ENCODE peak calls at places on chromosome 19, in four cellular contexts. One of them, this sample, is unnamed.

GRCh38 chr19:42275103-42275502 is 6.1 kb downstream of the CIC start:
- DNase-seq in H1: no peak
- DNase-seq in HepG2: no peak
- DNase-seq in K562: no peak
- DNase-seq in this sample: no peak

GRCh38 chr19:54551293-54551692 is 22.3 kb upstream of the LILRA2 start:
- DNase-seq in H1: no peak
- DNase-seq in HepG2: no peak
- DNase-seq in K562: no peak
- DNase-seq in this sample: no peak

GRCh38 chr19:518292-519231 is 11.3 kb downstream of the TPGS1 start:
- DNase-seq in H1: no peak
- DNase-seq in HepG2: no peak
- DNase-seq in K562: peak
- DNase-seq in this sample: no peak

GRCh38 chr19:53055117-53055516 is 10.6 kb downstream of the ERVV-2 start:
- DNase-seq in H1: no peak
- DNase-seq in HepG2: peak
- DNase-seq in K562: no peak
- DNase-seq in this sample: no peak

GRCh38 chr19:13668964-13669363 is 95.4 kb upstream of the MRI1 start:
- DNase-seq in H1: no peak
- DNase-seq in HepG2: no peak
- DNase-seq in K562: no peak
- DNase-seq in this sample: no peak

GRCh38 chr19:16025108-16026101 is 50.9 kb upstream of the TPM4 start:
- DNase-seq in H1: no peak
- DNase-seq in HepG2: peak
- DNase-seq in K562: peak
- DNase-seq in this sample: peak

GRCh38 chr19:16458391-16459128 is 13.2 kb downstream of the EPS15L1 start:
- DNase-seq in H1: no peak
- DNase-seq in HepG2: peak
- DNase-seq in K562: no peak
- DNase-seq in this sample: no peak

GRCh38 chr19:6185825-6186193 is 50.3 kb downstream of the ACSBG2 start:
- DNase-seq in H1: no peak
- DNase-seq in HepG2: no peak
- DNase-seq in K562: no peak
- DNase-seq in this sample: no peak

GRCh38 chr19:1313695-1314613 is 28.3 kb downstream of the EFNA2 start:
- DNase-seq in H1: peak
- DNase-seq in HepG2: no peak
- DNase-seq in K562: no peak
- DNase-seq in this sample: no peak

GRCh38 chr19:40466219-40467006 is at the start of gene SPTBN4:
- DNase-seq in H1: no peak
- DNase-seq in HepG2: no peak
- DNase-seq in K562: no peak
- DNase-seq in this sample: no peak

GRCh38 chr19:54674021-54674617 is 11.3 kb downstream of the LILRB4 start:
- DNase-seq in H1: no peak
- DNase-seq in HepG2: peak
- DNase-seq in K562: peak
- DNase-seq in this sample: peak

GRCh38 chr19:7521551-7522071 is 813 bp upstream of the MCOLN1 start:
- DNase-seq in H1: no peak
- DNase-seq in HepG2: no peak
- DNase-seq in K562: no peak
- DNase-seq in this sample: no peak

GRCh38 chr19:12495002-12495802 is 10.6 kb upstream of the ZNF709 start:
- DNase-seq in H1: peak
- DNase-seq in HepG2: peak
- DNase-seq in K562: peak
- DNase-seq in this sample: no peak

GRCh38 chr19:38932425-38933179 is 1.9 kb downstream of the MRPS12 start:
- DNase-seq in H1: no peak
- DNase-seq in HepG2: peak
- DNase-seq in K562: peak
- DNase-seq in this sample: peak

GRCh38 chr19:52138614-52139290 is 986 bp downstream of the ZNF616 start:
- DNase-seq in H1: peak
- DNase-seq in HepG2: peak
- DNase-seq in K562: peak
- DNase-seq in this sample: no peak

GRCh38 chr19:36151144-36152051 is 849 bp downstream of the COX7A1 start:
- DNase-seq in H1: no peak
- DNase-seq in HepG2: no peak
- DNase-seq in K562: peak
- DNase-seq in this sample: no peak

GRCh38 chr19:6800991-6801396 is 28.5 kb downstream of the VAV1 start:
- DNase-seq in H1: no peak
- DNase-seq in HepG2: peak
- DNase-seq in K562: no peak
- DNase-seq in this sample: peak

GRCh38 chr19:41305923-41306322 is 4.0 kb upstream of the CCDC97 start:
- DNase-seq in H1: no peak
- DNase-seq in HepG2: no peak
- DNase-seq in K562: no peak
- DNase-seq in this sample: no peak

GRCh38 chr19:5719274-5719960 is 529 bp downstream of the LONP1 start:
- DNase-seq in H1: no peak
- DNase-seq in HepG2: no peak
- DNase-seq in K562: peak
- DNase-seq in this sample: no peak

GRCh38 chr19:11209892-11210655 is 12.7 kb upstream of the KANK2 start:
- DNase-seq in H1: no peak
- DNase-seq in HepG2: no peak
- DNase-seq in K562: no peak
- DNase-seq in this sample: no peak
- H3K4me2 ChIP-seq in H1: no peak
- H3K4me2 ChIP-seq in HepG2: no peak
- H3K4me2 ChIP-seq in K562: no peak
- H3K4me2 ChIP-seq in this sample: no peak

GRCh38 chr19:49017666-49018351 is 918 bp upstream of the LHB start:
- DNase-seq in H1: no peak
- DNase-seq in HepG2: peak
- DNase-seq in K562: peak
- DNase-seq in this sample: peak

GRCh38 chr19:49017041-49017665 is at the start of gene LHB:
- DNase-seq in H1: no peak
- DNase-seq in HepG2: no peak
- DNase-seq in K562: no peak
- DNase-seq in this sample: no peak

GRCh38 chr19:49020342-49020741 is 3.5 kb upstream of the LHB start:
- DNase-seq in H1: no peak
- DNase-seq in HepG2: no peak
- DNase-seq in K562: no peak
- DNase-seq in this sample: no peak

GRCh38 chr19:49020931-49021895 is 2.9 kb downstream of the CGB3 start:
- DNase-seq in H1: no peak
- DNase-seq in HepG2: peak
- DNase-seq in K562: no peak
- DNase-seq in this sample: no peak

GRCh38 chr19:49019242-49019932 is 2.5 kb upstream of the LHB start:
- DNase-seq in H1: peak
- DNase-seq in HepG2: peak
- DNase-seq in K562: peak
- DNase-seq in this sample: peak
- TF ChIP-seq FOSL1 in H1: no peak
- TF ChIP-seq FOSL1 in HepG2: no peak
- TF ChIP-seq FOSL1 in K562: no peak
- TF ChIP-seq FOSL1 in this sample: no peak

DNA sequence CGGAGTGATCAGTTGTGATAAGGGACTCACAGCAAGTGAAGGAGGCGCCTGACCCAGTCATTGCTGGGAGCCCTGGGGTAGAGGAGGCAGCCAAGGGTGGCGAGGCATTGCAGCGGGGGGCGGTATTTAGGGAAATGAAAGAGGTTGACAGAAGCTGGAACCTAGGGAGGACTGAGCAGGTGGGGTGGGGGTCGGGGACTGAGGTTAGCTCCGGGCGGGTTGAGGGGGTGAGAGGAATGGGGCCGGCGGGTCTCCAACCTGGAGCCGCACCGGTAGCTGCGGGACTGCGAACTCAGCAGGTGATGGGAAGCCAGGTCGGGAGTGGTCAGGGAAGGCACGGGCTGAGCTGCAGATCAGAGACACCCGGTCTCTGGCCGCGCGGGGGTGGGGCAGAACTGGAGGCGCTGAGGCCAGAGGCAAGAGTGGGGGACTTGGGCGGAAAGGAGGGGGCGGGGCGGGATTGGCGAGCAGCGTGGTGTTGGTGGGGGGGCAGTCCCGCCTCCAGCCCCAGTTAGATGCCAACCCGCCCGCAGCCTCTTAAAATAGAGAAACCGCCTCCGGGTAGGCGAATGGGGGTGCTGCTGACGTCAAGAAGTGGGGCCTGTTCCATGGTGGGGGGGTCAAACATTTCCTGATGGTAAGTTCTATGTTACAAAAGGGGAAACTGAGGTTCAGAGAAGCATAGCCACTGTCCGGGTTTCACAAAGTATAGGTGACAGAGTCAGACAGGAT is 1.5 kb downstream of the MAST3 start:
- DNase-seq in H1: no peak
- DNase-seq in HepG2: no peak
- DNase-seq in K562: peak
- DNase-seq in this sample: no peak
- H3K4me2 ChIP-seq in H1: peak
- H3K4me2 ChIP-seq in HepG2: peak
- H3K4me2 ChIP-seq in K562: peak
- H3K4me2 ChIP-seq in this sample: peak

GRCh38 chr19:28492201-28492600 is 720.8 kb downstream of the UQCRFS1 start:
- DNase-seq in H1: no peak
- DNase-seq in HepG2: no peak
- DNase-seq in K562: no peak
- DNase-seq in this sample: no peak

GRCh38 chr19:28495046-28495445 is 717.9 kb downstream of the UQCRFS1 start:
- DNase-seq in H1: no peak
- DNase-seq in HepG2: no peak
- DNase-seq in K562: peak
- DNase-seq in this sample: no peak

GRCh38 chr19:28494466-28494865 is 718.5 kb downstream of the UQCRFS1 start:
- DNase-seq in H1: no peak
- DNase-seq in HepG2: no peak
- DNase-seq in K562: no peak
- DNase-seq in this sample: no peak

GRCh38 chr19:28492616-28493015 is 720.3 kb downstream of the UQCRFS1 start:
- DNase-seq in H1: no peak
- DNase-seq in HepG2: no peak
- DNase-seq in K562: no peak
- DNase-seq in this sample: no peak

GRCh38 chr19:28493881-28494280 is 719.1 kb downstream of the UQCRFS1 start:
- DNase-seq in H1: no peak
- DNase-seq in HepG2: no peak
- DNase-seq in K562: no peak
- DNase-seq in this sample: no peak
- TF ChIP-seq FOSL1 in H1: no peak
- TF ChIP-seq FOSL1 in HepG2: no peak
- TF ChIP-seq FOSL1 in K562: no peak
- TF ChIP-seq FOSL1 in this sample: no peak

This sample was measured in HCT116.